ENCODE peak calls at places on chromosomes 13 and 19, in five cellular contexts. One of them, this sample, is unnamed.

GRCh38 chr13:21328201-21328600 is 130.9 kb downstream of the ZDHHC20 start:
- DNase-seq in HCT116: no peak
- DNase-seq in hepatocyte: no peak
- DNase-seq in GM23338: peak; percentile 80
- DNase-seq in PC-3: no peak
- DNase-seq in this sample: no peak

GRCh38 chr19:31890230-31890629 is 455.2 kb upstream of the ZNF507 start:
- DNase-seq in HCT116: no peak
- DNase-seq in hepatocyte: no peak
- DNase-seq in GM23338: peak; percentile 51
- DNase-seq in PC-3: no peak
- DNase-seq in this sample: no peak

GRCh38 chr19:54147676-54148075 is 10.1 kb downstream of the CNOT3 start:
- DNase-seq in HCT116: no peak
- DNase-seq in hepatocyte: no peak
- DNase-seq in GM23338: no peak
- DNase-seq in PC-3: no peak
- DNase-seq in this sample: no peak

GRCh38 chr13:54884645-54885044 is 1856.0 kb downstream of the OLFM4 start:
- DNase-seq in HCT116: no peak
- DNase-seq in hepatocyte: no peak
- DNase-seq in GM23338: no peak
- DNase-seq in PC-3: no peak
- DNase-seq in this sample: no peak

GRCh38 chr13:66886248-66886647 is 343.9 kb downstream of the PCDH9 start:
- DNase-seq in HCT116: no peak
- DNase-seq in hepatocyte: no peak
- DNase-seq in GM23338: peak; percentile 3
- DNase-seq in PC-3: no peak
- DNase-seq in this sample: no peak

GRCh38 chr13:63393112-63393511 is 1977.5 kb upstream of the PCDH20 start:
- DNase-seq in HCT116: no peak
- DNase-seq in hepatocyte: no peak
- DNase-seq in GM23338: peak; percentile 3
- DNase-seq in PC-3: no peak
- DNase-seq in this sample: no peak

GRCh38 chr13:61954092-61954491 is 538.4 kb upstream of the PCDH20 start:
- DNase-seq in HCT116: peak; percentile 19
- DNase-seq in hepatocyte: peak; percentile 19
- DNase-seq in GM23338: peak; percentile 69
- DNase-seq in PC-3: peak; percentile 50
- DNase-seq in this sample: peak; percentile 1

GRCh38 chr13:77928909-77929308 is 10.3 kb upstream of the EDNRB start:
- DNase-seq in HCT116: no peak
- DNase-seq in hepatocyte: no peak
- DNase-seq in GM23338: no peak
- DNase-seq in PC-3: peak; percentile 31
- DNase-seq in this sample: no peak

GRCh38 chr19:7917292-7918061 is 2.7 kb upstream of the SNAPC2 start:
- DNase-seq in HCT116: no peak
- DNase-seq in hepatocyte: peak; percentile 85
- DNase-seq in GM23338: peak; percentile 83
- DNase-seq in PC-3: peak; percentile 75
- DNase-seq in this sample: peak; percentile 88

DNA sequence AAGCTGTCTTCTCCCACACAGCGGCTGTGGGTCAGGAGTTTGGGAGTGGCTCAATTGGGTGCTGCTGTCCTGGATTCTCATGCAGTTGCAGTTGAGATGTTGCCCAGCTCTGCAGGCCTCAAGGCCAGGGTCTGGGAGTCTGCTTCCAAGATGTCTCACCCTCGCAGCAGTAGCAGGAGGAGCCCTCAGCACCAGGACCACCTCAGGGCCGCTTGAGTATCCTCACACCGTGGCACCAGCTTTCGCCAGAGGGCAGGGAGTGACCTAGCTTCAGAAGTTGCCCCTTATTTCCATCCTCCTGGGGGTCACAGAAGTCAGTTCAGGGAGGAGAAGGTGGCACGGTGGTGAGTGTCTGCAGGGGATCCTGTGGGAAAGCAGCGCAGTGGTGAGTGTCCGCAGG is 20.9 kb downstream of the TFDP1 start:
- DNase-seq in HCT116: no peak
- DNase-seq in hepatocyte: no peak
- DNase-seq in GM23338: no peak
- DNase-seq in PC-3: no peak
- DNase-seq in this sample: no peak
- H3K79me2 ChIP-seq in HCT116: peaks cover 100% of the 10 kb centered on the region
- H3K79me2 ChIP-seq in hepatocyte: peaks cover 78% of the 10 kb centered on the region
- H3K79me2 ChIP-seq in GM23338: peaks cover 77% of the 10 kb centered on the region
- H3K79me2 ChIP-seq in PC-3: peaks cover 96% of the 10 kb centered on the region
- H3K79me2 ChIP-seq in this sample: peaks cover 99% of the 10 kb centered on the region

DNA sequence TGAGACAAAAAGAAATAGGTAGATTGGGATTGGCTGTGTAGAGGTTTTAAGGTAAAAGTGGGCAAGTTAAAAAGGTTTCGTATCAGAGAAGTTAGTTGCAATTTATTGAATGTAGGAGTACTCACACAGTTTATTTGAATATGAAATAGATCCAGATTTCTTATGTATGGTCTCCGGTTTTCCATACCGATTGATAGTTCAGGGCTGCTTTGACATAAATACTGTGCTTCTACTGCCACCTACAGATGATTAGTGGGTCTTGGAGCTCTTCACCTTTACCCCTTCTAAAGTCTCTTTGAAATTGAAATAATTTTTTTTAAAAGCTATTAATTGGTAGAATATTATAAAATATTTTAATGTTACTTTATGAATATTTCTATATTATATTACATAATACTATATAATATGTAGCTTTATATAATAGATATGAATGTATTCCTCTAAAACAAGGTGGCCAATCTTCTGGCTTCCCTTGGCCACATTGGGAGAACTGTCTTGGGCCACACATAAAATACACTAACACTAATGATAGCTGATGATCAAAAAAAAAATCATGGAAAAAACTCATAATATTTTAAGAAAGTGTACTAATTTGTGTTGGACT is 7.7 kb upstream of the GPR18 start:
- DNase-seq in HCT116: peak; percentile 40
- DNase-seq in hepatocyte: peak; percentile 46
- DNase-seq in GM23338: peak; percentile 70
- DNase-seq in PC-3: peak; percentile 61
- DNase-seq in this sample: peak; percentile 72
- H3K9me2 ChIP-seq in HCT116: no peaks in the 10 kb centered on the region
- H3K9me2 ChIP-seq in hepatocyte: no peaks in the 10 kb centered on the region
- H3K9me2 ChIP-seq in GM23338: no peaks in the 10 kb centered on the region
- H3K9me2 ChIP-seq in PC-3: no peaks in the 10 kb centered on the region
- H3K9me2 ChIP-seq in this sample: no peaks in the 10 kb centered on the region

GRCh38 chr13:68666774-68667397 is 1436.8 kb upstream of the PCDH9 start:
- DNase-seq in HCT116: no peak
- DNase-seq in hepatocyte: no peak
- DNase-seq in GM23338: no peak
- DNase-seq in PC-3: no peak
- DNase-seq in this sample: no peak
- H2AFZ ChIP-seq in HCT116: no peak overlapping the region
- H2AFZ ChIP-seq in hepatocyte: no peak overlapping the region
- H2AFZ ChIP-seq in GM23338: no peak overlapping the region
- H2AFZ ChIP-seq in PC-3: no peak overlapping the region
- H2AFZ ChIP-seq in this sample: no peak overlapping the region

GRCh38 chr19:23343434-23344010 is 51.7 kb downstream of the ZNF91 start:
- DNase-seq in HCT116: no peak
- DNase-seq in hepatocyte: peak; percentile 11
- DNase-seq in GM23338: no peak
- DNase-seq in PC-3: peak; percentile 25
- DNase-seq in this sample: no peak
- H3K79me2 ChIP-seq in HCT116: no peaks in the 10 kb centered on the region
- H3K79me2 ChIP-seq in hepatocyte: peaks cover 98% of the 10 kb centered on the region
- H3K79me2 ChIP-seq in GM23338: peaks cover 63% of the 10 kb centered on the region
- H3K79me2 ChIP-seq in PC-3: peaks cover 57% of the 10 kb centered on the region
- H3K79me2 ChIP-seq in this sample: peaks cover 93% of the 10 kb centered on the region